ENCODE peak calls at places on chromosomes 1 and 21, in five cellular contexts. One of them, this sample, is unnamed.

GRCh38 chr1:40925834-40926403 is 53.6 kb upstream of the CTPS1 start:
- DNase-seq in body of pancreas: no peak
- DNase-seq in cardiac muscle cell: no peak
- DNase-seq in astrocyte of the cerebellum: no peak
- DNase-seq in mesothelial cell of epicardium: no peak
- DNase-seq in this sample: no peak

GRCh38 chr1:219120625-219121544 is 52.8 kb upstream of the LYPLAL1 start:
- DNase-seq in body of pancreas: peak; percentile 23
- DNase-seq in cardiac muscle cell: no peak
- DNase-seq in astrocyte of the cerebellum: peak; percentile 84
- DNase-seq in mesothelial cell of epicardium: no peak
- DNase-seq in this sample: no peak

GRCh38 chr1:169891539-169891885 is 2.2 kb downstream of the SCYL3 start:
- DNase-seq in body of pancreas: no peak
- DNase-seq in cardiac muscle cell: no peak
- DNase-seq in astrocyte of the cerebellum: no peak
- DNase-seq in mesothelial cell of epicardium: no peak
- DNase-seq in this sample: no peak

GRCh38 chr1:199463521-199464127 is 563.9 kb upstream of the NR5A2 start:
- DNase-seq in body of pancreas: peak; percentile 61
- DNase-seq in cardiac muscle cell: peak; percentile 22
- DNase-seq in astrocyte of the cerebellum: peak; percentile 45
- DNase-seq in mesothelial cell of epicardium: no peak
- DNase-seq in this sample: peak; percentile 6

GRCh38 chr1:101002551-101002950 is 23.0 kb downstream of the DPH5 start:
- DNase-seq in body of pancreas: peak; percentile 8
- DNase-seq in cardiac muscle cell: no peak
- DNase-seq in astrocyte of the cerebellum: no peak
- DNase-seq in mesothelial cell of epicardium: no peak
- DNase-seq in this sample: no peak

GRCh38 chr1:101129975-101130374 is 104.4 kb upstream of the DPH5 start:
- DNase-seq in body of pancreas: no peak
- DNase-seq in cardiac muscle cell: no peak
- DNase-seq in astrocyte of the cerebellum: no peak
- DNase-seq in mesothelial cell of epicardium: no peak
- DNase-seq in this sample: no peak

GRCh38 chr1:222009105-222009730 is 267.3 kb upstream of the DUSP10 start:
- DNase-seq in body of pancreas: peak; percentile 31
- DNase-seq in cardiac muscle cell: peak; percentile 14
- DNase-seq in astrocyte of the cerebellum: no peak
- DNase-seq in mesothelial cell of epicardium: no peak
- DNase-seq in this sample: peak; percentile 23

GRCh38 chr1:228487336-228488106 is at the start of gene RNF187:
- DNase-seq in body of pancreas: peak; percentile 88
- DNase-seq in cardiac muscle cell: peak; percentile 63
- DNase-seq in astrocyte of the cerebellum: no peak
- DNase-seq in mesothelial cell of epicardium: no peak
- DNase-seq in this sample: peak; percentile 95

GRCh38 chr1:7401814-7402547 is 369.1 kb upstream of the VAMP3 start:
- DNase-seq in body of pancreas: peak; percentile 28
- DNase-seq in cardiac muscle cell: no peak
- DNase-seq in astrocyte of the cerebellum: peak; percentile 95
- DNase-seq in mesothelial cell of epicardium: no peak
- DNase-seq in this sample: no peak

GRCh38 chr21:42851812-42852665 is 27.3 kb downstream of the WDR4 start:
- DNase-seq in body of pancreas: no peak
- DNase-seq in cardiac muscle cell: no peak
- DNase-seq in astrocyte of the cerebellum: no peak
- DNase-seq in mesothelial cell of epicardium: no peak
- DNase-seq in this sample: no peak

GRCh38 chr1:234953655-234954420 is 174.8 kb downstream of the TOMM20 start:
- DNase-seq in body of pancreas: no peak
- DNase-seq in cardiac muscle cell: no peak
- DNase-seq in astrocyte of the cerebellum: no peak
- DNase-seq in mesothelial cell of epicardium: no peak
- DNase-seq in this sample: peak; percentile 45

GRCh38 chr1:119767486-119767885 is 1.2 kb downstream of the HMGCS2 start:
- DNase-seq in body of pancreas: no peak
- DNase-seq in cardiac muscle cell: no peak
- DNase-seq in astrocyte of the cerebellum: no peak
- DNase-seq in mesothelial cell of epicardium: no peak
- DNase-seq in this sample: no peak

GRCh38 chr1:14479865-14480264 is 118.6 kb upstream of the KAZN start:
- DNase-seq in body of pancreas: no peak
- DNase-seq in cardiac muscle cell: no peak
- DNase-seq in astrocyte of the cerebellum: no peak
- DNase-seq in mesothelial cell of epicardium: no peak
- DNase-seq in this sample: no peak

GRCh38 chr1:185483647-185484450 is 166.8 kb upstream of the IVNS1ABP start:
- DNase-seq in body of pancreas: peak; percentile 16
- DNase-seq in cardiac muscle cell: peak; percentile 17
- DNase-seq in astrocyte of the cerebellum: peak; percentile 35
- DNase-seq in mesothelial cell of epicardium: no peak
- DNase-seq in this sample: no peak

GRCh38 chr1:247517795-247518612 is 18.2 kb downstream of the OR2C3 start:
- DNase-seq in body of pancreas: no peak
- DNase-seq in cardiac muscle cell: no peak
- DNase-seq in astrocyte of the cerebellum: no peak
- DNase-seq in mesothelial cell of epicardium: no peak
- DNase-seq in this sample: no peak

GRCh38 chr21:36210779-36211659 is 54.4 kb downstream of the DOP1B start:
- DNase-seq in body of pancreas: no peak
- DNase-seq in cardiac muscle cell: no peak
- DNase-seq in astrocyte of the cerebellum: no peak
- DNase-seq in mesothelial cell of epicardium: no peak
- DNase-seq in this sample: no peak

GRCh38 chr21:31537872-31538576 is 121.5 kb upstream of the SOD1 start:
- DNase-seq in body of pancreas: no peak
- DNase-seq in cardiac muscle cell: no peak
- DNase-seq in astrocyte of the cerebellum: no peak
- DNase-seq in mesothelial cell of epicardium: no peak
- DNase-seq in this sample: no peak

DNA sequence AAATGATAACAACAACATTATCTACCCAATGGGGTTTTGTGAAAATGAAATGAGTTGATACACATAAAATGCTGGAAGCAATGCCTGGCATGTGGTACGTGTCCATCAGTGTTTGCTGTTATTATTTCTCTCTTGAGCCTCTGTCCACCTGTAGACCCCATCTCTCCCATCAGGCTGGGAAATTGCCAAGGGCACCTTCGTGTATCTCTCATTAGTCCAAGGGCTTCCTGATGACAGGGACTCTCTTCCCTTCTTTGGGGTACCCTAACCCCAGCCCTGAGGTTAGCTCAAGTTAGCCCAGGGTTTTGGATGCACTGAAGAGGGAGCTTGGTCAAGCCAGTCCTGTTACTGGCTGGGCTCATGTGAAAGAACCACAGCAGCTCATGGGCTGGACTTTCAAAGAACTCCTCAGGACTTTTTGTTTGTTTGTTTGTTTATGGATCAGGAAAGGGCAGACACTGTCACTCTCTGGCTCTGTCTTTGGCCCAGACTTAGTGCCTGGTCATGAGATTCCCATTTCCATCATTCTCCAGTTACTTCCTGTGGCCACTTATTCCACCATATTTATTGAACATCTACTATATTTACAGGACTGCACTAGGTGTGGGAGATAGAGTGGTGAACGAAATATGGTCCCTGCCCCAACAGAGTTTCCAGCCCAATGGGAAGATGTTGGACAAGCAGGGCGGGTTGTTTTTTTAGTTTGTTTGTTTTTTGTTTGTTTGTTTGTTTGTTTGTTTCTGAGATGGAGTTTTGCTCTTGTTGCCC is 57.4 kb downstream of the NAV1 start:
- DNase-seq in body of pancreas: no peak
- DNase-seq in cardiac muscle cell: no peak
- DNase-seq in astrocyte of the cerebellum: no peak
- DNase-seq in mesothelial cell of epicardium: no peak
- DNase-seq in this sample: no peak
- TF ChIP-seq CTCF in body of pancreas: no peak
- TF ChIP-seq CTCF in cardiac muscle cell: no peak
- TF ChIP-seq CTCF in astrocyte of the cerebellum: no peak
- TF ChIP-seq CTCF in mesothelial cell of epicardium: no peak
- TF ChIP-seq CTCF in this sample: no peak

GRCh38 chr1:118185083-118185899 is at the start of gene SPAG17:
- DNase-seq in body of pancreas: peak; percentile 89
- DNase-seq in cardiac muscle cell: peak; percentile 88
- DNase-seq in astrocyte of the cerebellum: peak; percentile 4
- DNase-seq in mesothelial cell of epicardium: peak; percentile 69
- DNase-seq in this sample: peak; percentile 32
- TF ChIP-seq CTCF in body of pancreas: no peak
- TF ChIP-seq CTCF in cardiac muscle cell: peak; percentile 56
- TF ChIP-seq CTCF in astrocyte of the cerebellum: peak; percentile 62
- TF ChIP-seq CTCF in mesothelial cell of epicardium: no peak
- TF ChIP-seq CTCF in this sample: no peak

GRCh38 chr1:77030401-77031100 is 163.3 kb downstream of the ST6GALNAC5 start:
- DNase-seq in body of pancreas: no peak
- DNase-seq in cardiac muscle cell: no peak
- DNase-seq in astrocyte of the cerebellum: no peak
- DNase-seq in mesothelial cell of epicardium: no peak
- DNase-seq in this sample: no peak
- TF ChIP-seq CTCF in body of pancreas: no peak
- TF ChIP-seq CTCF in cardiac muscle cell: no peak
- TF ChIP-seq CTCF in astrocyte of the cerebellum: no peak
- TF ChIP-seq CTCF in mesothelial cell of epicardium: no peak
- TF ChIP-seq CTCF in this sample: no peak

GRCh38 chr1:17601643-17602382 is 62.3 kb downstream of the ARHGEF10L start:
- DNase-seq in body of pancreas: no peak
- DNase-seq in cardiac muscle cell: peak; percentile 49
- DNase-seq in astrocyte of the cerebellum: no peak
- DNase-seq in mesothelial cell of epicardium: no peak
- DNase-seq in this sample: no peak
- TF ChIP-seq CTCF in body of pancreas: no peak
- TF ChIP-seq CTCF in cardiac muscle cell: no peak
- TF ChIP-seq CTCF in astrocyte of the cerebellum: no peak
- TF ChIP-seq CTCF in mesothelial cell of epicardium: no peak
- TF ChIP-seq CTCF in this sample: no peak

GRCh38 chr1:203173156-203173555 is 2.5 kb downstream of the MYBPH start:
- DNase-seq in body of pancreas: no peak
- DNase-seq in cardiac muscle cell: no peak
- DNase-seq in astrocyte of the cerebellum: no peak
- DNase-seq in mesothelial cell of epicardium: no peak
- DNase-seq in this sample: no peak

GRCh38 chr1:203175237-203176181 is at the start of gene MYBPH:
- DNase-seq in body of pancreas: peak; percentile 54
- DNase-seq in cardiac muscle cell: no peak
- DNase-seq in astrocyte of the cerebellum: no peak
- DNase-seq in mesothelial cell of epicardium: no peak
- DNase-seq in this sample: no peak

GRCh38 chr1:203172184-203173115 is 3.2 kb downstream of the MYBPH start:
- DNase-seq in body of pancreas: peak; percentile 74
- DNase-seq in cardiac muscle cell: peak; percentile 75
- DNase-seq in astrocyte of the cerebellum: peak; percentile 31
- DNase-seq in mesothelial cell of epicardium: peak; percentile 51
- DNase-seq in this sample: peak; percentile 82

GRCh38 chr1:203174324-203174985 is 1.2 kb downstream of the MYBPH start:
- DNase-seq in body of pancreas: no peak
- DNase-seq in cardiac muscle cell: no peak
- DNase-seq in astrocyte of the cerebellum: no peak
- DNase-seq in mesothelial cell of epicardium: no peak
- DNase-seq in this sample: no peak

DNA sequence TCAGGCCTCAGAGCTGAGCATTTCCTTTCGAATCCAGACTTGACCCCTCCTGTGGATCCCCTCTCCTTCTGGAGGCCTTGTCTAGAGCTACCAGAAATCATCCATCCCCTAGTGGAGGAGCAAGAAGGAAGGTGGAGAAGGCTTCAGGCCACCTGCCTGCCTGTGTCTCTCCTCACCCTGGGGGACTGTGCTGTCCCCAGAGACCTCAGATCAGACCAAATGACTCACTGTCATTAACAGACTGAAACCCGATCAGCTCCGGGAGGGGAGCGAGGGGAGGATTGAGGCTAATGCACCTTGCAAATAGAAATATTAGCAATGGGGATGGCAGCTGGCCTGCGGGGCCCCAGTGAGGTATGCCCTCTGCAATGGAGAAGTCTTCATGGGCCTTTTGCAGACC is 2.1 kb downstream of the MYBPH start:
- DNase-seq in body of pancreas: no peak
- DNase-seq in cardiac muscle cell: no peak
- DNase-seq in astrocyte of the cerebellum: no peak
- DNase-seq in mesothelial cell of epicardium: no peak
- DNase-seq in this sample: peak; percentile 88
- TF ChIP-seq CTCF in body of pancreas: no peak
- TF ChIP-seq CTCF in cardiac muscle cell: no peak
- TF ChIP-seq CTCF in astrocyte of the cerebellum: no peak
- TF ChIP-seq CTCF in mesothelial cell of epicardium: no peak
- TF ChIP-seq CTCF in this sample: no peak

GRCh38 chr1:91736146-91736998 is 149.6 kb downstream of the TGFBR3 start:
- DNase-seq in body of pancreas: no peak
- DNase-seq in cardiac muscle cell: no peak
- DNase-seq in astrocyte of the cerebellum: no peak
- DNase-seq in mesothelial cell of epicardium: no peak
- DNase-seq in this sample: no peak
- TF ChIP-seq CTCF in body of pancreas: no peak
- TF ChIP-seq CTCF in cardiac muscle cell: no peak
- TF ChIP-seq CTCF in astrocyte of the cerebellum: no peak
- TF ChIP-seq CTCF in mesothelial cell of epicardium: no peak
- TF ChIP-seq CTCF in this sample: no peak

This sample was measured in GM13977.